ENCODE peak calls at places on chromosome 22, in four cellular contexts. B is foreskin keratinocyte, X is osteocyte, F is esophagus squamous epithelium. C is an unnamed sample.

GRCh38 chr22:47345025-47345424 is 582.6 kb downstream of the TBC1D22A start:
- DNase-seq in F (no peak), X (peak; percentile 78), B (no peak), C (no peak)

GRCh38 chr22:17774206-17774927 is at the start of gene BID:
- DNase-seq in X (no peak), F (no peak), B (no peak), C (peak; percentile 72)

GRCh38 chr22:47304854-47305253 is 542.4 kb downstream of the TBC1D22A start:
- DNase-seq in X (peak; percentile 71), B (no peak), F (no peak), C (no peak)

GRCh38 chr22:36636916-36637315 is 66.6 kb downstream of the CACNG2 start:
- DNase-seq in F (no peak), B (no peak), X (no peak), C (no peak)

GRCh38 chr22:46452195-46453005 is 85.0 kb downstream of the CELSR1 start:
- DNase-seq in X (no peak), B (no peak), F (no peak), C (no peak)

GRCh38 chr22:19802001-19802880 is 41.7 kb downstream of the TBX1 start:
- DNase-seq in F (no peak), X (no peak), B (no peak), C (no peak)

GRCh38 chr22:46575915-46576555 is 38.6 kb upstream of the CELSR1 start:
- DNase-seq in B (no peak), F (no peak), X (no peak), C (no peak)

GRCh38 chr22:29635734-29636357 is 32.4 kb downstream of the NF2 start:
- DNase-seq in X (no peak), B (no peak), F (no peak), C (no peak)

GRCh38 chr22:17164392-17165024 is 5.4 kb upstream of the HDHD5 start:
- DNase-seq in B (no peak), X (no peak), F (no peak), C (no peak)

GRCh38 chr22:22978637-22979036 is 91.0 kb downstream of the IGLL5 start:
- DNase-seq in X (no peak), B (no peak), F (no peak), C (no peak)

GRCh38 chr22:30005213-30005857 is 74.9 kb upstream of the HORMAD2 start:
- DNase-seq in B (no peak), F (no peak), X (peak; percentile 88), C (no peak)

GRCh38 chr22:44926124-44926475 is 83.7 kb downstream of the PHF21B start:
- DNase-seq in B (no peak), X (no peak), F (no peak), C (no peak)

GRCh38 chr22:32517488-32517887 is 42.9 kb downstream of the FBXO7 start:
- DNase-seq in B (no peak), F (no peak), X (no peak), C (no peak)

GRCh38 chr22:25404923-25405853 is 159.3 kb upstream of the GRK3 start:
- DNase-seq in B (no peak), X (no peak), F (no peak), C (no peak)

GRCh38 chr22:22941831-22942510 is 54.4 kb downstream of the IGLL5 start:
- DNase-seq in B (no peak), X (peak; percentile 78), F (no peak), C (peak; percentile 56)

GRCh38 chr22:26709617-26710390 is 52.4 kb downstream of the MIAT start:
- DNase-seq in B (no peak), X (no peak), F (no peak), C (no peak)

GRCh38 chr22:22930571-22931556 is 43.2 kb downstream of the IGLL5 start:
- DNase-seq in F (no peak), X (no peak), B (no peak), C (no peak)

GRCh38 chr22:49934144-49934890 is 15.9 kb downstream of the CRELD2 start:
- DNase-seq in B (no peak), X (no peak), F (no peak), C (no peak)

GRCh38 chr22:17858033-17858432 is 83.8 kb upstream of the BID start:
- DNase-seq in X (no peak), F (no peak), B (peak; percentile 39), C (no peak)

GRCh38 chr22:30028731-30029130 is 51.5 kb upstream of the HORMAD2 start:
- DNase-seq in B (no peak), F (no peak), X (no peak), C (no peak)

GRCh38 chr22:19818264-19819208 is 36.1 kb downstream of the GNB1L start:
- DNase-seq in B (no peak), F (no peak), X (peak; percentile 83), C (no peak)

GRCh38 chr22:44496844-44497217 is 1.2 kb downstream of the RTL6 start:
- DNase-seq in F (no peak), B (no peak), X (no peak), C (no peak)

GRCh38 chr22:19943665-19944026 is 2.0 kb upstream of the TXNRD2 start:
- DNase-seq in X (no peak), F (no peak), B (no peak), C (no peak)

GRCh38 chr22:39773976-39774539 is 119.5 kb downstream of the ENTHD1 start:
- DNase-seq in X (no peak), F (no peak), B (no peak), C (no peak)

DNA sequence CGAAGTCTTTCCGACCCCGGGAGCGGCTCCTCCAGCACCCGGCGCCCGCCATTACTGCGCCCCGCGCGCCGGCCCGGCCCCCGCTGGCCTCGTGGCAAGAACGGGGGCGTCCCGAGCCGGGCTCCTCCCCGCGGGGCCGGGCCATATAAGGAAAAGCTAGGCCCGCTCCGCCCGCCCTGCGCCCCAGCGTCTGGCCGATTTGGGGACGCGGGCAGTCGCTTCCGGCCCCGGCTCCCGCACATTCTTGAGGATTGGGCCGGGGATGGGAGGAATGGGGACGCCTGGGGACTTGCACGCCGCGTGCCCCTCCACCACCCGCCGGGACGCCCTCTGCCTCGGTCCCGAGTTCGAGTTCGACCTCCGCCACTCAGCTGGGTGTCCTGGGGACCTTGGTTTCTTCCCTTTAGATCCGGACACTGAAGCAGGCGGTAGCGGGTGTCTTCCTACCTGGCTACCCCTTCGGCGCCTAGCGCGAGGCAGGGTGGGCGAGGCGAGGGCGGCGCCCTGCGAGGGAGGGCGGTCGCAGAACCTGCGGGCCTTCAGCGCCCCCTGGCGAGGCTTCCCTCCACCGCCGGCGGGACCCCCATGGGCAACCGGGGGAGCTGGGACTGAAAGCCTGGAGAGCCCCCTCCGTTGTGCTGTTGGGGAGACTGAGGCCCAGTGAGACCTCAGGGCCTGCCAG is 3.8 kb downstream of the SMTN start:
- DNase-seq in X (peak; percentile 94), B (no peak), F (peak; percentile 47), C (peak; percentile 85)
- TF ChIP-seq CTCF in X (peak; percentile 94), B (peak; percentile 83), F (peak; percentile 93), C (peak; percentile 95)

GRCh38 chr22:38418589-38418988 is 36.4 kb downstream of the KCNJ4 start:
- DNase-seq in F (no peak), X (no peak), B (no peak), C (no peak)

GRCh38 chr22:38415561-38416321 is 39.3 kb downstream of the KCNJ4 start:
- DNase-seq in B (no peak), X (peak; percentile 80), F (no peak), C (no peak)

GRCh38 chr22:38417252-38418060 is 37.5 kb downstream of the KCNJ4 start:
- DNase-seq in B (no peak), X (peak; percentile 78), F (no peak), C (no peak)

GRCh38 chr22:38415046-38415445 is 40.0 kb downstream of the KCNJ4 start:
- DNase-seq in F (no peak), B (no peak), X (no peak), C (no peak)

DNA sequence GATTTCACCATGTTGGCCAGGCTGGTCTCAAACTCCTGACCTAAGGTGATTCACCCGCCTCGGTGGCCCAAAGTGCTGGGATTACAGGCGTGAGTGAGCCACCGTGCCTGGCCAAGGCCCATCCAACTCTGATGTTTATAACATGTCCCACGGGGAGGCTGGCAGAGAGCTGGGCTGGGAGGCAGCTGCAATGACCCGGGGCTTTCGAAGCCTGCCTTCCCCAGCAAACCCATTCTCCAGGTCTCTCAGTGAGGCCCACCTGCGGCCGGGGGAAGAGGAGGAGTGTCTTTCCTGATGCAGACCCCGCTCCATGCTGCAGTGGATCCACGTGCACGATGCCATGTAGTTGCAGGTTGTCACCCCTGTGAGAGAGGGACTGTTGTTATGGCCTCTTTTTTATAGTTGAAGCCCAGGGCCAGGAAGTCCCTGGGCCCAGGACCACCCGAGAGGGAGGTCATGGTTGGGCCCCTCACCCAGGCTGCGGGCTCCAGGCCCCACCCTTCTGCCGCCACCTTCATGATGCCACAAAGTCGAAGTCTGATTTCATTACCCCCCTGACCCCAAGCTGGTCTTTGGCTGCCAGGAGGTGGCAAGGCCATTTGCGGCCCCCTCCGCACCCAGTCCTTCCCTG is 38.3 kb downstream of the KCNJ4 start:
- DNase-seq in B (no peak), F (no peak), X (peak; percentile 73), C (no peak)
- TF ChIP-seq CTCF in B (no peak), F (no peak), X (no peak), C (no peak)

GRCh38 chr22:28369849-28370248 is 309.8 kb downstream of the TTC28 start:
- DNase-seq in B (no peak), F (no peak), X (no peak), C (no peak)
- TF ChIP-seq CTCF in B (no peak), F (no peak), X (no peak), C (no peak)

GRCh38 chr22:28440517-28441366 is 238.9 kb downstream of the TTC28 start:
- DNase-seq in X (no peak), F (no peak), B (no peak), C (no peak)
- TF ChIP-seq CTCF in X (no peak), F (no peak), B (peak; percentile 3), C (peak; percentile 39)

DNA sequence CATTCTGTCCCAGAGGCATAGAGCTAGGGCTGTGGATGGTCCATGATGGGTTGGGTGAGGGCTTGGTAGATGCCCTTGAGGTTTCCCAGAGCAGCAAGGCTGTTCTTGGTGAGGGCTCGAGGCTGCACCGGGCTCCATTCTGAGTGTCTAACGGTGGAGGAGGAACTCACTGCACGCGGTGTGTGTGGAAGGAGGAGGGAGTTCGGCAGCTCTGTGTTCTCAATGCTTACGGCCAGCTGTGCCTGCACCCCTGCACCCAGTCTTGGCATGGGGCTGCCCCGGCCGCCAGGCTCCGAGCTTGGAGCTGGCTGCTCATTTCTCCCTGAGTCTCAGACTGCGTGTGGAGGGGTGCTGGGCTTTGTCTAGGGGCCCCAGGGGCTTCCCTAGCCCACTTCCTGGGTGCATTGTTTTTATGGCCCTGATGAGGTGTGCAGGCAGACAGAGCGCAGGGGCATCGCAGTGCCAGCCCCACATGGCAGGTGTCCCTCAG is 1247.1 kb downstream of the BRD1 start:
- DNase-seq in X (no peak), B (no peak), F (no peak), C (no peak)
- TF ChIP-seq CTCF in X (no peak), B (no peak), F (no peak), C (no peak)

DNA sequence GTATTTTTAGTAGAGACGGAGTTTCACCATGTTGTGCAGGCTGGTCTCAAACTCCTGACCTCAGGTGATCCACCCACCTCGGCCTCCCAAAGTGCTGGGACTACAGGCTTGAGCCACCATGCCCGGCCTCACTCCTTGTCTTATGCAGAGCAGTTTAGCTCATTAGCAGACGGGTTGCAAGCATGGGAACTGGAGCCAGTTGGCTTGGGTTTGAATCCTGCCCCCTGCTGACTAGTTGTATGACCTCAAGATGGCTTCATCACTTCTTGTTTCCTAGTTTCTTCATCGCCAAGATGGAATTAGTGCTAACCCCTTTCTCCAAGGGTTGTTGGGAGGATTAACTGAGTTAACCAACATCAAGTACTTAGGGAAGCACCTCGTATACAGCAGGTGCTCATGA is 23.4 kb upstream of the RASD2 start:
- DNase-seq in X (no peak), B (no peak), F (no peak), C (no peak)
- TF ChIP-seq CTCF in X (no peak), B (no peak), F (no peak), C (no peak)

C was measured in type B pancreatic cell.